ENCODE peak calls at places on chromosomes 7 and 10, in five cellular contexts. Z, G, I, O and M are unnamed samples.

GRCh38 chr7:13126347-13126746 is 438.9 kb downstream of the ARL4A start:
- DNase-seq in Z (no peak), G (no peak), I (no peak), O (no peak), M (no peak)

GRCh38 chr10:97185326-97186058 is at the start of gene SLIT1:
- DNase-seq in Z (no peak), G (no peak), I (peak; percentile 14), O (no peak), M (peak; percentile 33)

GRCh38 chr7:90828601-90829000 is 232.5 kb downstream of the CDK14 start:
- DNase-seq in Z (no peak), G (no peak), I (no peak), O (no peak), M (no peak)

GRCh38 chr10:30877111-30877510 is 154.6 kb downstream of the ZNF438 start:
- DNase-seq in Z (no peak), G (no peak), I (no peak), O (no peak), M (no peak)

GRCh38 chr7:148800677-148801076 is 83.4 kb downstream of the EZH2 start:
- DNase-seq in Z (no peak), G (no peak), I (no peak), O (no peak), M (no peak)

GRCh38 chr7:107858280-107858679 is 32.7 kb upstream of the DLD start:
- DNase-seq in Z (no peak), G (no peak), I (no peak), O (no peak), M (no peak)

GRCh38 chr10:69460576-69461242 is 9.4 kb downstream of the TSPAN15 start:
- DNase-seq in Z (no peak), G (no peak), I (no peak), O (no peak), M (no peak)

GRCh38 chr10:114680557-114681117 is 22.6 kb upstream of the ABLIM1 start:
- DNase-seq in Z (no peak), G (no peak), I (no peak), O (no peak), M (no peak)

GRCh38 chr10:124145109-124145860 is 51.9 kb upstream of the CHST15 start:
- DNase-seq in Z (no peak), G (no peak), I (no peak), O (no peak), M (no peak)

GRCh38 chr7:2796358-2797352 is 47.5 kb downstream of the GNA12 start:
- DNase-seq in Z (no peak), G (no peak), I (no peak), O (no peak), M (no peak)

GRCh38 chr7:100562195-100563099 is 11.3 kb downstream of the SAP25 start:
- DNase-seq in Z (no peak), G (no peak), I (no peak), O (no peak), M (no peak)

GRCh38 chr7:133699390-133699789 is 427.8 kb upstream of the LRGUK start:
- DNase-seq in Z (no peak), G (no peak), I (no peak), O (no peak), M (no peak)

GRCh38 chr7:12350971-12351370 is 52.7 kb downstream of the VWDE start:
- DNase-seq in Z (no peak), G (no peak), I (no peak), O (no peak), M (no peak)

GRCh38 chr10:5538892-5539651 is 14.3 kb downstream of the CALML3 start:
- DNase-seq in Z (no peak), G (no peak), I (no peak), O (no peak), M (no peak)

GRCh38 chr10:133022784-133023115 is 65.0 kb upstream of the ADGRA1 start:
- DNase-seq in Z (no peak), G (no peak), I (no peak), O (no peak), M (no peak)

GRCh38 chr10:7408494-7409044 is 2.3 kb downstream of the SFMBT2 start:
- DNase-seq in Z (peak; percentile 33), G (peak; percentile 43), I (peak; percentile 54), O (no peak), M (no peak)

GRCh38 chr7:141268614-141269013 is 194.8 kb downstream of the TMEM178B start:
- DNase-seq in Z (no peak), G (no peak), I (no peak), O (no peak), M (no peak)

GRCh38 chr10:77975086-77975666 is 48.6 kb upstream of the DLG5 start:
- DNase-seq in Z (no peak), G (no peak), I (no peak), O (no peak), M (no peak)

GRCh38 chr7:105112440-105113418 is 98.7 kb downstream of the KMT2E start:
- DNase-seq in Z (no peak), G (no peak), I (no peak), O (no peak), M (no peak)

GRCh38 chr10:119817991-119818888 is 54.4 kb downstream of the MCMBP start:
- DNase-seq in Z (no peak), G (peak; percentile 7), I (no peak), O (peak; percentile 10), M (no peak)

GRCh38 chr10:24383681-24384106 is 174.8 kb downstream of the KIAA1217 start:
- DNase-seq in Z (no peak), G (no peak), I (peak; percentile 95), O (no peak), M (peak; percentile 39)

GRCh38 chr7:41059796-41060195 is 643.1 kb downstream of the INHBA start:
- DNase-seq in Z (no peak), G (no peak), I (no peak), O (no peak), M (no peak)

GRCh38 chr10:35834916-35835499 is 192.9 kb upstream of the FZD8 start:
- DNase-seq in Z (no peak), G (no peak), I (no peak), O (no peak), M (no peak)

GRCh38 chr7:153638821-153639435 is 413.3 kb upstream of the DPP6 start:
- DNase-seq in Z (no peak), G (no peak), I (no peak), O (no peak), M (no peak)